ENCODE peak calls at places on chromosomes 1 and 21, in four cellular contexts. W is IMR-90, S is K562, H is HepG2. L is an unnamed sample.

GRCh38 chr1:112956503-112957132 is 622 bp upstream of the SLC16A1 start:
- DNase-seq in H (peak; percentile 25), W (no peak), S (no peak), L (no peak)

GRCh38 chr1:218284377-218284916 is 646 bp upstream of the RRP15 start:
- DNase-seq in S (no peak), W (no peak), H (no peak), L (no peak)

GRCh38 chr1:232543194-232543593 is 86.7 kb downstream of the SIPA1L2 start:
- DNase-seq in H (no peak), W (no peak), S (no peak), L (no peak)

GRCh38 chr1:208654241-208654640 is 410.1 kb upstream of the PLXNA2 start:
- DNase-seq in S (peak; percentile 10), H (peak; percentile 12), W (no peak), L (peak; percentile 4)

GRCh38 chr1:222974496-222974895 is 159.7 kb downstream of the DISP1 start:
- DNase-seq in H (no peak), W (peak; percentile 94), S (no peak), L (no peak)

GRCh38 chr1:208207388-208208131 is 36.6 kb downstream of the PLXNA2 start:
- DNase-seq in W (peak; percentile 94), H (peak; percentile 84), S (no peak), L (no peak)

GRCh38 chr1:18764362-18764761 is 95.1 kb downstream of the TAS1R2 start:
- DNase-seq in S (no peak), H (no peak), W (no peak), L (no peak)

GRCh38 chr1:53919675-53920066 is 25.7 kb downstream of the DIO1 start:
- DNase-seq in S (no peak), W (peak; percentile 29), H (no peak), L (no peak)

GRCh38 chr1:91949356-91949699 is at the start of gene BRDT:
- DNase-seq in H (no peak), W (no peak), S (no peak), L (no peak)

GRCh38 chr21:45347048-45347711 is 57.8 kb upstream of the COL18A1 start:
- DNase-seq in W (no peak), S (no peak), H (no peak), L (no peak)

GRCh38 chr1:69572921-69573320 is 5.2 kb downstream of the LRRC7 start:
- DNase-seq in W (no peak), H (no peak), S (no peak), L (no peak)

DNA sequence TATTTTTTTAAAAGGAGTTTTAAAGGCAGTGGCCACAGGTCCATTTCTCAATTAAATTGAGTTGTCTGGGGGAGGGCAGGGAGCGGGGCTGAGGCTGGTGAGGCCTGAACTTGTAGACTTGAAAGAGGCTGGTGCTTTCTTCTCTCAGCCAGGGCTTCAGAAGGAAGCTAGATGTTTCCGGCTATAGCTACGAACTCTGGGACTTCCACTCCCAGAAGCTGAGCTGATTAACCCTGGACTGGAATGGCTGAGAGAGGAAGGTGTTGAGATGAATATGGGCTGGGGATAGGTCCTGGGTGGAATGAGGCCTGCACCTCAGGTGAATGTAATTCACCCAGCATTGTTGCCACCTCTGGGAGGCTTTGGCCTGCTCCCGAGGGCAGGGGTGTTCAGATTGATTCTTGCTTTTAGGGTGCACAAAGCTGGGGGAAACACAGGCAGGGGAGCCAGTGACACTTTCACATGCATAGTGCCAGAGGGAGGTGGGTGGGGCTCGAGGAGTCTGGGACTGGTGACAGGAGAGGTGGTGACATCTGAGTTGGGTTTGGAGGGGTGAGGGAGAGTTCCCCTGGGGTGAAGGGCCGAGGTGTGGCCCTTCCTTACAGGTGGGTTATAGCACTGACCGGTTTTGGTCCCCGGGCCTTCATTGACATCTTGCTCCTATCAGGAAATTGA is 18.2 kb downstream of the LDLRAP1 start:
- DNase-seq in S (no peak), H (no peak), W (no peak), L (no peak)
- TF ChIP-seq MAZ in S (no peak), H (no peak), W (no peak), L (no peak)

GRCh38 chr1:156859523-156860112 is 701 bp upstream of the INSRR start:
- DNase-seq in W (no peak), H (no peak), S (no peak), L (no peak)
- TF ChIP-seq MAZ in W (no peak), H (no peak), S (no peak), L (no peak)

GRCh38 chr1:225814381-225814780 is 4.5 kb downstream of the EPHX1 start:
- DNase-seq in S (no peak), H (no peak), W (no peak), L (no peak)

GRCh38 chr1:225817611-225818061 is 7.7 kb downstream of the EPHX1 start:
- DNase-seq in S (peak; percentile 59), H (peak; percentile 63), W (peak; percentile 88), L (peak; percentile 65)

GRCh38 chr1:225815526-225816178 is 5.7 kb downstream of the EPHX1 start:
- DNase-seq in W (no peak), H (no peak), S (no peak), L (no peak)

GRCh38 chr1:225818229-225818628 is 8.3 kb downstream of the EPHX1 start:
- DNase-seq in W (no peak), S (no peak), H (no peak), L (no peak)

GRCh38 chr1:225816643-225817538 is 7.0 kb downstream of the EPHX1 start:
- DNase-seq in S (no peak), W (peak; percentile 7), H (no peak), L (no peak)
- TF ChIP-seq MAZ in S (no peak), W (no peak), H (no peak), L (no peak)

GRCh38 chr1:28279721-28280120 is 20.4 kb downstream of the SESN2 start:
- DNase-seq in W (no peak), S (no peak), H (no peak), L (no peak)
- TF ChIP-seq MAZ in W (no peak), S (no peak), H (no peak), L (no peak)

GRCh38 chr1:183290628-183291027 is 104.6 kb downstream of the LAMC2 start:
- DNase-seq in W (no peak), S (no peak), H (no peak), L (no peak)
- TF ChIP-seq MAZ in W (no peak), S (no peak), H (no peak), L (no peak)

GRCh38 chr1:52669696-52670095 is 28.5 kb downstream of the COA7 start:
- DNase-seq in H (no peak), W (peak; percentile 48), S (no peak), L (no peak)
- TF ChIP-seq MAZ in H (no peak), W (peak; percentile 44), S (no peak), L (no peak)

GRCh38 chr1:245810789-245811337 is 656.1 kb downstream of the KIF26B start:
- DNase-seq in W (no peak), H (peak; percentile 89), S (no peak), L (no peak)
- TF ChIP-seq MAZ in W (no peak), H (no peak), S (no peak), L (no peak)

DNA sequence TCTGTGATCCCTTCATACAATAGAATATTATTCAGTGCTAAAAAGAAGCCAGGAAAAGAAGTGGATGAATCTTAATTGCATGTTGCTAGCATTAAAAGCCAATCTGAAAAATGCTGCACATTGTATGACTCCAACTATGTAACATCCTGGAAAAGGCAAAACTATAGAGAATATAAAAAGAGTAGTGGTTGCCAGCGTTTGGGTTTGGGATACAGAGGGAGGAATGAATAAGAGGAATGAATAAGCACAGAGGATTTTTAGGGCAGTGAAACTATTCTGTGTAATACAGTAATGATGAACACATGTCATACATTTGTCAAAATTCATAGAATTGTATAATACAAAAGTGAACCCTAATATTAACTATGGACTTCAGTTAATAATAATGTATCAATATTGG is 42.5 kb downstream of the GPR88 start:
- DNase-seq in H (no peak), W (peak; percentile 15), S (no peak), L (no peak)
- TF ChIP-seq MAZ in H (no peak), W (no peak), S (no peak), L (no peak)

L was measured in A549.